ENCODE peak calls at places on chromosomes 12 and 14, in seven cellular contexts. P, Q, K, D, C, M and W are unnamed samples.

GRCh38 chr12:20474443-20474842 is 106.1 kb downstream of the PDE3A start:
- DNase-seq in Q (no peak), D (no peak), K (no peak), C (no peak), M (no peak), P (no peak), W (no peak)

GRCh38 chr12:111764120-111764821 is 2.5 kb upstream of the ALDH2 start:
- DNase-seq in K (no peak), D (no peak), P (no peak), M (no peak), C (no peak), Q (no peak), W (no peak)

GRCh38 chr12:6937481-6938352 is 5.9 kb upstream of the RNU7-1 start:
- DNase-seq in C (no peak), Q (peak; percentile 96), K (peak; percentile 93), D (peak; percentile 98), M (peak; percentile 95), P (peak; percentile 96), W (peak; percentile 90)

GRCh38 chr12:100267603-100268281 is 765 bp downstream of the SCYL2 start:
- DNase-seq in Q (peak; percentile 44), K (peak; percentile 32), M (peak; percentile 42), P (peak; percentile 51), D (peak; percentile 17), C (no peak), W (no peak)

GRCh38 chr12:11879306-11879705 is 191.4 kb upstream of the BCL2L14 start:
- DNase-seq in C (no peak), D (peak; percentile 67), K (no peak), Q (no peak), P (peak; percentile 72), M (peak; percentile 71), W (no peak)

GRCh38 chr14:31568671-31569070 is 7.5 kb downstream of the NUBPL start:
- DNase-seq in P (peak; percentile 36), K (no peak), Q (no peak), D (peak; percentile 30), C (no peak), M (no peak), W (no peak)

GRCh38 chr12:104183443-104183842 is 32.1 kb upstream of the TXNRD1 start:
- DNase-seq in Q (no peak), K (no peak), P (no peak), C (no peak), D (no peak), M (no peak), W (no peak)

GRCh38 chr12:70619471-70620152 is 17.6 kb downstream of the PTPRB start:
- DNase-seq in Q (no peak), M (no peak), K (no peak), P (no peak), D (no peak), C (no peak), W (no peak)

GRCh38 chr14:24848427-24848826 is 201.5 kb downstream of the STXBP6 start:
- DNase-seq in M (peak; percentile 65), D (peak; percentile 23), P (no peak), Q (no peak), K (no peak), C (no peak), W (no peak)

GRCh38 chr14:61616524-61617185 is 78.7 kb upstream of the HIF1A start:
- DNase-seq in K (no peak), P (no peak), C (no peak), D (no peak), M (peak; percentile 63), Q (no peak), W (no peak)

GRCh38 chr12:108129017-108129812 is at the start of gene WSCD2:
- DNase-seq in M (peak; percentile 18), Q (no peak), P (no peak), C (no peak), K (no peak), D (peak; percentile 69), W (no peak)

GRCh38 chr14:55451398-55451797 is 11.0 kb upstream of the TBPL2 start:
- DNase-seq in C (no peak), M (no peak), D (no peak), P (peak; percentile 84), K (no peak), Q (no peak), W (no peak)

DNA sequence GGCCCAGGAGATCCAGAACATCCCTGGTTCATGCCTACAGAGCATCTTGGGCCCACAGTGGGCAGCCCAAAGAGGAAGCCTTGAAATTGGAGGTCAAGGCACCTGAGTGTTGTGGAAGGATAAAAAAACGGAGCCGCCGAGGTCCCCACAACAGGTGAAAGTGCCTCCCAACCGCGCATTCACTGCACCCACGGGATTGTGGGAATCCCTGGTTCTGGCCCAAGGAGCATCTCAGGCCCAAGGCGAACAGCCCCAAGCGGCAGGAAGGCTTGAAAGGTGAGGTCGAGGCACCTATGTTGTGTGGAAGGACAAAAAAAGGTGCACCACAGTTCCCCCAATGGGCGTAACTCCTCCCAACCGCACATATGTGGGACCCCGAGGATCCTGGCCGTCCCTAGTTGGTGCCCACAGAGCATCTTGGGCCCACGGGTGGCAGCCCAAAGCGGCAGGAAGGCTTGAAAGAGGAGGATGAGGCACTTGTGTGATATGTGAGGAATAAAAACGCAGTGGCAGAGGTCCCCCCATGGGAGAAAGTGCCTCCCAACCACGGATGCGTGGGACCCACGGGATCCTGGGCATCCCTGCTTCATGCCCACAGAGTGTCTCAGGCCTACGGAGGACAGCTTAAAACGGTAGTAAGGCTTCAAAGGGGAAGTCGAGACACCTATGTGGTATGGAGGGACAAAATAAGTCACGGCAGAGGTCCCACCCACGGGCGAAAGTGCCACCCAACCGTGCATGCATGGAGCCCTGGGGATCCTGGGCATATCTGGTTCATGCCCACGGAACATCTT is 583.9 kb downstream of the ALG10 start:
- DNase-seq in Q (no peak), P (no peak), M (no peak), K (no peak), D (no peak), C (no peak), W (no peak)
- H3K9me3 ChIP-seq in Q (no peaks in the 10 kb centered on the region), P (peaks cover 4% of the 10 kb centered on the region), M (peaks cover 21% of the 10 kb centered on the region), K (no peaks in the 10 kb centered on the region), D (peaks cover 21% of the 10 kb centered on the region), C (peaks cover 25% of the 10 kb centered on the region), W (no peaks in the 10 kb centered on the region)

GRCh38 chr14:64577211-64577610 is 27.4 kb downstream of the PPP1R36 start:
- DNase-seq in C (no peak), Q (no peak), K (no peak), M (no peak), D (no peak), P (no peak), W (no peak)
- H3K9me3 ChIP-seq in C (no peaks in the 10 kb centered on the region), Q (no peaks in the 10 kb centered on the region), K (no peaks in the 10 kb centered on the region), M (no peaks in the 10 kb centered on the region), D (no peaks in the 10 kb centered on the region), P (no peaks in the 10 kb centered on the region), W (no peaks in the 10 kb centered on the region)

GRCh38 chr12:76515271-76515670 is 44.3 kb downstream of the OSBPL8 start:
- DNase-seq in D (no peak), P (no peak), M (no peak), Q (no peak), C (no peak), K (no peak), W (no peak)
- H3K9me3 ChIP-seq in D (peaks cover 10% of the 10 kb centered on the region), P (no peaks in the 10 kb centered on the region), M (no peaks in the 10 kb centered on the region), Q (no peaks in the 10 kb centered on the region), C (no peaks in the 10 kb centered on the region), K (no peaks in the 10 kb centered on the region), W (peaks cover 2% of the 10 kb centered on the region)

DNA sequence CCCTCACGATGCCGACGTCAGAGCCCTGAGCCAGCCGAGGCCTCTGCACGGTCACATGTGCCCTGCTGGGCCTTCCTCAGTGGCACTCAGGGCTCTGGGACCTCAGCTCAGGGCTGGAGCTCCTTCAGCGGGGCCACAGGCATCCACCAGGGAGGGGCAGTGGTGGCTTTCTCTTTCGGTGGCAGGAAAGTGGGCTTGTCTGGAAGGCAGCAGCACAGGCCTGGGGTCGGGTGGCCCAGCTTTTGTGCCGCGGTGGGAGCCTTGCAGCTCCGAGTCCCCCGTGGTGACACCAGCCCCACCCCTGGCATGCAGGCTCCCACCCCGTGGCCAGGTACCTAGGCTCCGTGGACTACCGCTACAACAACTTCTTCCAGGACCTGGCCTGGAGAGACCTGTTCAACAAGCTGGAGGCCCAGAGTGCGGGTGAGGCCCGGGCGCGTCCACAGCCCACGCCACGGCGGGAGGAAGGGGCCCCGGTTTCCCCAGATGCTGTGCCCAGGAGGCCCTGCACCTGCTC is 14.2 kb upstream of the TEX22 start:
- DNase-seq in D (no peak), K (no peak), P (no peak), C (no peak), Q (no peak), M (no peak), W (no peak)
- H3K9me3 ChIP-seq in D (no peaks in the 10 kb centered on the region), K (no peaks in the 10 kb centered on the region), P (no peaks in the 10 kb centered on the region), C (no peaks in the 10 kb centered on the region), Q (no peaks in the 10 kb centered on the region), M (no peaks in the 10 kb centered on the region), W (no peaks in the 10 kb centered on the region)

GRCh38 chr14:105836160-105836559 is 309.8 kb downstream of the TMEM121 start:
- DNase-seq in K (no peak), M (no peak), D (no peak), C (no peak), P (no peak), Q (no peak), W (no peak)
- H3K9me3 ChIP-seq in K (no peaks in the 10 kb centered on the region), M (peaks cover 24% of the 10 kb centered on the region), D (no peaks in the 10 kb centered on the region), C (no peaks in the 10 kb centered on the region), P (peaks cover 9% of the 10 kb centered on the region), Q (no peaks in the 10 kb centered on the region), W (no peaks in the 10 kb centered on the region)

GRCh38 chr14:89600029-89600428 is 183.0 kb upstream of the FOXN3 start:
- DNase-seq in D (no peak), C (no peak), P (no peak), Q (no peak), K (no peak), M (no peak), W (no peak)
- H3K9me3 ChIP-seq in D (peaks cover 33% of the 10 kb centered on the region), C (peaks cover 28% of the 10 kb centered on the region), P (no peaks in the 10 kb centered on the region), Q (no peaks in the 10 kb centered on the region), K (peaks cover 10% of the 10 kb centered on the region), M (peaks cover 2% of the 10 kb centered on the region), W (peaks cover 9% of the 10 kb centered on the region)

DNA sequence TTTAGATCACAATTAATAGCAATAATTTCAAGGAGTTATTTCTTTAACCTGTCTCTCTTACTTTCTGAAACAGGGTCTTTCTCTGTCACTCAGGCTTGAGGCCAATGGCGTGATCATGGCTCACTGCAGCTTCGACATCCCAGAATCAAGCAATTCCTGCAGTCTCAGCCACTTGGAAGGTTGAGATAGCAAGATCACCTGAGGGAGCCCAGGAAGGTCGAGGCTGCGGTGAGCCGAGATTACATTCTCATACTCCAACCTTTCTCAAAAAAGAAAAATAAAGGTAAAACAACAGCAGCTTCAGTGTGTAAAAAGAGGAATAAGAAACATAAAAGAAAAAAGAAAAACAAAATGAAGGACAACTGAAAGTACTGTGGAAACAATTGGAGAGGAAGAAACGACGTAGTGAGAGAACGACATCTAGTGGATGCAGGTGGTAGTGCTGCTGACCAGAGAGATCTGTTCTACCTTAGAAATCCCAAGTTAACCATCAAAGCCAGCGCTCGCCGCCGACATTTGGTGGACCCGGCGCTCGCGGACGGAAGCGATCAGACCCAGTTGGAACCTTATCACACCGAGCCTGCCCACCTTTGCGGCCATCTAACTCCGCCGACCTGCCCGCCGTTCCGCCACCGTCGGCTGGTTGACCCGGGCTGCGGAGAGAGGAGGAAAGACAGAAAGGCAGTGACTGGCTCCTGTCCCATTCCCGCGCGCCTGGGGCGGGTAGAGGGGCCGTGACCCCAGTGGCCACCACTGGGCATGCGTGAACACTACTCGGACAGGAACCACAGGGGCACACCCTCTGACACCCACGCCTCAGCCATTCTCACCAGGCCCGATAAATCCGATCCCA is 196.1 kb downstream of the ALG10 start:
- DNase-seq in D (peak; percentile 71), M (peak; percentile 50), Q (peak; percentile 58), P (peak; percentile 55), K (peak; percentile 58), C (no peak), W (peak; percentile 48)
- H3K9me3 ChIP-seq in D (no peaks in the 10 kb centered on the region), M (peaks cover 4% of the 10 kb centered on the region), Q (no peaks in the 10 kb centered on the region), P (no peaks in the 10 kb centered on the region), K (no peaks in the 10 kb centered on the region), C (no peaks in the 10 kb centered on the region), W (no peaks in the 10 kb centered on the region)